ENCODE peak calls at places on chromosomes 6 and 20, in eight cellular contexts. S is lung, H is left ventricle myocardium inferior, P is endodermal cell, F is neural crest cell, V is nephron progenitor cell, Q is mesothelial cell of epicardium, L is Calu3. M is an unnamed sample.

GRCh38 chr20:36336204-36336603 is 30.1 kb downstream of the DLGAP4 start:
- DNase-seq in S (no peak), H (no peak), P (no peak), F (no peak), V (no peak), Q (no peak), L (no peak), M (no peak)

GRCh38 chr20:20530428-20531151 is 162.7 kb downstream of the INSM1 start:
- DNase-seq in S (no peak), H (no peak), P (no peak), F (no peak), V (no peak), Q (no peak), L (no peak), M (no peak)

GRCh38 chr20:41032243-41032642 is 3.6 kb downstream of the TOP1 start:
- DNase-seq in S (no peak), H (no peak), P (no peak), F (no peak), V (no peak), Q (no peak), L (no peak), M (no peak)

GRCh38 chr6:81575446-81575845 is 177.0 kb downstream of the TENT5A start:
- DNase-seq in S (no peak), H (no peak), P (no peak), F (no peak), V (no peak), Q (no peak), L (no peak), M (peak; percentile 33)

GRCh38 chr6:157230971-157231370 is 92.3 kb downstream of the TMEM242 start:
- DNase-seq in S (no peak), H (no peak), P (peak; percentile 38), F (no peak), V (no peak), Q (no peak), L (no peak), M (no peak)

GRCh38 chr20:41249781-41250281 is 67.7 kb downstream of the ZHX3 start:
- DNase-seq in S (no peak), H (no peak), P (peak; percentile 88), F (peak; percentile 16), V (peak; percentile 32), Q (no peak), L (peak; percentile 23), M (no peak)

GRCh38 chr20:3805594-3806264 is 9.6 kb downstream of the CDC25B start:
- DNase-seq in S (no peak), H (no peak), P (no peak), F (no peak), V (no peak), Q (no peak), L (no peak), M (no peak)

GRCh38 chr6:3987576-3987975 is 91.4 kb downstream of the FAM217A start:
- DNase-seq in S (no peak), H (no peak), P (no peak), F (no peak), V (no peak), Q (no peak), L (no peak), M (no peak)

GRCh38 chr6:52371656-52372151 is 9.8 kb downstream of the PAQR8 start:
- DNase-seq in S (no peak), H (no peak), P (no peak), F (no peak), V (no peak), Q (no peak), L (no peak), M (no peak)

GRCh38 chr6:157832250-157832967 is 9.4 kb downstream of the SNX9 start:
- DNase-seq in S (no peak), H (no peak), P (no peak), F (no peak), V (no peak), Q (no peak), L (no peak), M (peak; percentile 11)

GRCh38 chr20:51772236-51772635 is 4.0 kb upstream of the ATP9A start:
- DNase-seq in S (no peak), H (no peak), P (no peak), F (no peak), V (no peak), Q (no peak), L (no peak), M (no peak)

DNA sequence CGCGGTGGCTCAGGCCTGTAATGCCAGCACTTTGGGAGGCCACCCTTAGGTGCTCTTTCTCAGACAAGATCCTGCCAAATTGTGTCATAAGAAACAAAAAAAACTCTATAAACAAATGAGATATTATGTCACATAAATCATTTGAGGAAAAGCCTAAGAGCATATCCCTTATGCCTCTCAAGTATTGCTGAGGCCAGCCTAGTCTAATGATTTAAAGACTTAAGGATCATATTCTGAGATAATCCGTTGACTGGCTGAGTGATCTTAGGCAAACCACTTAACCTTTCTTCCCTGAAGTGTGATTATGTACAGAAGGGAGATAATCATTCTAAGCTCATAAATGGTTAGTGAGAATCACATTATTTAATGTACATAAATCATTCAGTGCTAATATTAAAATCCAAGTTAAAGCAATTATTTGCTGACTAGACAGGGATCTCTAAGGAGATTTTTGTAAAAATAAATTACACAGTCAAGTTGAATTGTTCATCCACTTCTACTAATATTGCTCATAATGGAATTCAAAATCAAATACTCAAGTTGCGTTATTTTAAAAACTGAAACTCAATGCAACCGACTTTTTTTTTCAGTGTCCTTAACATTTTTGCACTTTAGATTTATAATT is 365.4 kb downstream of the PHF3 start:
- DNase-seq in S (no peak), H (no peak), P (no peak), F (no peak), V (no peak), Q (no peak), L (no peak), M (no peak)
- TF ChIP-seq CTCF in S (no peak), H (no peak), P (no peak), F (no peak), V (no peak), Q (no peak), L (no peak), M (no peak)

DNA sequence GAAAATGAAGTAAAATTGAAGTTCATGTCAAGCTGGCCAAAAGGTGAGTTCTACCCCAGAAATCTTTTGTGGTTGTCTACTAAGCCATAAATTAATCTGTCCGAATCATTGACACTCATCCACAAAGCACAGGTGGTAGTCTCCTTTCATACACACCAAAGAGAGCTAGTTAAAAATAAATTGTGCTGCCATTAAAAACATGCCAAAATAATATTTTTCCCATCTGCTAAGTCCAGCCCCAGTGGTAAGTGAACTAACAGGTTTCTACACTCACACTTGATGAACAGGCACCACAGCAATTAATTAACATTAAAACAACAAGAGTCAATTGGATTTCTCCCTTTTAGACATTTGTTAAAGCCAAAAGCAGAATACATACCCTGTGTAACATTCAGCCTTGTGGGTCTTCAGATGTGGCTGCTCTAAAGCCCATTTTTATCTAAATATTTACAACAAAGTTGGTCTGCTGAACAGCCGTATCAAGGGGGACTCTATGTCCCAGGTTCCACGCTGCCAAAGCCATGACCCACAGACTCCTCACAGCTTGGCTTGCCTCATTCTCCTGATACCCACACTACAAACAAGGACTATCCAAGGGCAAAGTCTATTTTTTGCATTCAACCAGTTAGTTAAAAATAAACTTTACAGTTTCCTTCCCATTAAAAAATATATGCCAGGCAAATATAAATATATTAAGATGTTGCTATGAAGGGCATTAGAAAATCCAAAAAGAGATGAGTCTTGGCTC is 490.4 kb downstream of the BMP2 start:
- DNase-seq in S (no peak), H (peak; percentile 37), P (no peak), F (no peak), V (no peak), Q (no peak), L (no peak), M (no peak)
- TF ChIP-seq CTCF in S (no peak), H (no peak), P (no peak), F (no peak), V (no peak), Q (no peak), L (no peak), M (no peak)

DNA sequence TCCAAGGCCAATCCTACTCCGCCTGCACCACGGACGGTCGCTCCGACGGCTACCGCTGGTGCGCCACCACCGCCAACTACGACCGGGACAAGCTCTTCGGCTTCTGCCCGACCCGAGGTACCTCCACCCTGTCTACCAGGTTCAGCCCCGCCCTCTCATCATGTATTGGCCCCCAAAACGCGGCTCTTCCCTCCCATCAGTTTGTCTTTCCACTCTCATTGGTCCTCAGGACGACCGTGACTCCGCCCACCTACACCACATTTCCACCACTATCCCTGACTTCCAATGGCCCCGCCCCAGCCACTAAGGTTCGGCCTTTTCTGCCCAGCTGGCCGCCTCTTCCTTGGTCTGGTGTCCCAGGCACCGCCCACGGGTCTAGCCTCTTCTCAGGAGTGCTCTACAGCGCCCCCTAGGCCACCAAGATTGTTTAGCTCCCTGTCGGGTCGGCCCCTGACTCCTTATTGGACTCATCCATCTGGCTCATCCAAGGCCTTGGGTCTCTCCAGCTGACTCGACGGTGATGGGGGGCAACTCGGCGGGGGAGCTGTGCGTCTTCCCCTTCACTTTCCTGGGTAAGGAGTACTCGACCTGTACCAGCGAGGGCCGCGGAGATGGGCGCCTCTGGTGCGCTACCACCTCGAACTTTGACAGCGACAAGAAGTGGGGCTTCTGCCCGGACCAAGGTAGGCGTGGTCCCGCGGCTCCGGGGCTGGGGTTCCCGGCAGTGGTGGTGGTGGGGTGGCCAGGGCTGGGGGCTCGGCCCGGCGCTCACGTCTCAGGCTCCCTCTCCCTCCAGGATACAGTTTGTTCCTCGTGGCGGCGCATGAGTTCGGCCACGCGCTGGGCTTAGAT is 3.1 kb downstream of the MMP9 start:
- DNase-seq in S (peak; percentile 75), H (peak; percentile 60), P (peak; percentile 95), F (no peak), V (peak; percentile 40), Q (no peak), L (peak; percentile 49), M (no peak)
- TF ChIP-seq CTCF in S (no peak), H (no peak), P (peak; percentile 71), F (no peak), V (peak; percentile 7), Q (no peak), L (peak; percentile 48), M (peak; percentile 24)

DNA sequence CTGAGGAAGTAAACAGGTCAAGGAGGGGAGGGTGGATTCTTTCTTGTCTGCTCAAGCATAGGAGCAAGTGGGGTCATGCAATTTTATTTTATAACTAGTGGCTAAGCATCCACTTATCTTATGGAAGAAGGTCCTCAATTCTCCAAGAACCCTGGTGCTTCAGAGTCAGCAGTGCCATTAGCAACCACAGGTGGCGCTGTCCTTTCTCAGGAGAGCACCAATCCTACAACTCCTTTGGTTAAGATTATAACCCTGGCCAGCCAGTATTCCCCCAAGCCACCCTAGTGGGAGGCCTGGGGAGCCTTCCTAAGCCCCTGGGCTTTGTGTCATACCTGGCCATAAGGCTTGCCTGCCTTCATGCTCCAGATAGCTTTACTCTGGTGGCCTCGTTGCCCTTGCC is 60.7 kb downstream of the PCSK2 start:
- DNase-seq in S (no peak), H (no peak), P (peak; percentile 76), F (no peak), V (peak; percentile 3), Q (no peak), L (no peak), M (no peak)
- TF ChIP-seq CTCF in S (no peak), H (no peak), P (peak; percentile 81), F (peak; percentile 42), V (no peak), Q (peak; percentile 40), L (no peak), M (peak; percentile 4)

GRCh38 chr6:34243901-34244884 is 4.6 kb downstream of the SMIM29 start:
- DNase-seq in S (peak; percentile 77), H (no peak), P (peak; percentile 74), F (no peak), V (no peak), Q (no peak), L (peak; percentile 95), M (peak; percentile 55)
- TF ChIP-seq CTCF in S (no peak), H (no peak), P (peak; percentile 60), F (peak; percentile 39), V (peak; percentile 25), Q (peak; percentile 22), L (peak; percentile 43), M (peak; percentile 44)